ENCODE peak calls at places on chromosomes 7 and 10, in six cellular contexts. H is GM23338, F is GM23248, C is hepatocyte, S is neural progenitor cell, P is HCT116. M is an unnamed sample.

GRCh38 chr10:122632031-122632430 is 67.6 kb downstream of the C10orf120 start:
- DNase-seq in H (no peak), F (no peak), C (no peak), S (no peak), P (no peak), M (no peak)

GRCh38 chr7:142956951-142957623 is 5.1 kb downstream of the KEL start:
- DNase-seq in H (no peak), F (no peak), C (peak; percentile 77), S (no peak), P (peak; percentile 10), M (no peak)

GRCh38 chr10:77518910-77519274 is 118.7 kb downstream of the KCNMA1 start:
- DNase-seq in H (no peak), F (no peak), C (no peak), S (no peak), P (no peak), M (no peak)

GRCh38 chr7:140726304-140726703 is 29.8 kb downstream of the NDUFB2 start:
- DNase-seq in H (peak; percentile 55), F (peak; percentile 32), C (peak; percentile 10), S (peak; percentile 17), P (peak; percentile 7), M (peak; percentile 19)

GRCh38 chr10:122618461-122619165 is 58.1 kb downstream of the DMBT1 start:
- DNase-seq in H (no peak), F (no peak), C (no peak), S (no peak), P (no peak), M (no peak)

GRCh38 chr7:151233804-151234203 is 1.5 kb downstream of the CHPF2 start:
- DNase-seq in H (no peak), F (no peak), C (no peak), S (no peak), P (no peak), M (no peak)

GRCh38 chr7:16357921-16358320 is 63.4 kb downstream of the CRPPA start:
- DNase-seq in H (no peak), F (no peak), C (no peak), S (peak; percentile 11), P (no peak), M (no peak)

GRCh38 chr10:95229724-95230627 is 35.9 kb downstream of the ACSM6 start:
- DNase-seq in H (peak; percentile 89), F (peak; percentile 96), C (peak; percentile 35), S (peak; percentile 64), P (peak; percentile 78), M (no peak)

GRCh38 chr7:70749831-70750230 is 382.1 kb upstream of the GALNT17 start:
- DNase-seq in H (no peak), F (no peak), C (no peak), S (no peak), P (no peak), M (no peak)

GRCh38 chr10:73889014-73889413 is 14.7 kb upstream of the CAMK2G start:
- DNase-seq in H (no peak), F (peak; percentile 98), C (peak; percentile 45), S (no peak), P (peak; percentile 63), M (no peak)

GRCh38 chr7:77540402-77540822 is 3.3 kb downstream of the PTPN12 start:
- DNase-seq in H (no peak), F (no peak), C (no peak), S (no peak), P (no peak), M (no peak)

GRCh38 chr10:86411281-86411841 is 44.8 kb upstream of the GRID1 start:
- DNase-seq in H (no peak), F (peak; percentile 86), C (peak; percentile 60), S (no peak), P (no peak), M (peak; percentile 87)

GRCh38 chr10:73647211-73647874 is 6.1 kb upstream of the MYOZ1 start:
- DNase-seq in H (peak; percentile 98), F (peak; percentile 78), C (peak; percentile 77), S (peak; percentile 90), P (no peak), M (no peak)

GRCh38 chr7:14199336-14199735 is 209.9 kb upstream of the ETV1 start:
- DNase-seq in H (no peak), F (no peak), C (no peak), S (no peak), P (no peak), M (no peak)

GRCh38 chr7:151724920-151725584 is 151.9 kb downstream of the PRKAG2 start:
- DNase-seq in H (no peak), F (no peak), C (no peak), S (no peak), P (no peak), M (no peak)

GRCh38 chr7:157523766-157524421 is 187.1 kb downstream of the DNAJB6 start:
- DNase-seq in H (no peak), F (no peak), C (no peak), S (no peak), P (no peak), M (no peak)

GRCh38 chr7:140317597-140317996 is 80.7 kb downstream of the SLC37A3 start:
- DNase-seq in H (no peak), F (no peak), C (no peak), S (no peak), P (no peak), M (no peak)

GRCh38 chr7:148905093-148905666 is 21.1 kb upstream of the EZH2 start:
- DNase-seq in H (peak; percentile 57), F (peak; percentile 10), C (no peak), S (no peak), P (no peak), M (no peak)

GRCh38 chr10:122513053-122513452 is 47.5 kb upstream of the DMBT1 start:
- DNase-seq in H (no peak), F (no peak), C (no peak), S (no peak), P (no peak), M (no peak)

GRCh38 chr7:86961686-86962085 is 97.8 kb downstream of the ELAPOR2 start:
- DNase-seq in H (no peak), F (peak; percentile 25), C (no peak), S (no peak), P (no peak), M (no peak)

GRCh38 chr10:71729023-71729649 is 9.6 kb upstream of the C10orf105 start:
- DNase-seq in H (no peak), F (no peak), C (no peak), S (no peak), P (no peak), M (no peak)

GRCh38 chr10:6014241-6014761 is 37.0 kb upstream of the IL15RA start:
- DNase-seq in H (peak; percentile 80), F (peak; percentile 71), C (peak; percentile 58), S (peak; percentile 54), P (peak; percentile 29), M (peak; percentile 62)

GRCh38 chr7:88927-89921 is 103.1 kb upstream of the FAM20C start:
- DNase-seq in H (no peak), F (peak; percentile 97), C (peak; percentile 66), S (no peak), P (no peak), M (no peak)

GRCh38 chr10:98006266-98006665 is 24.2 kb downstream of the CRTAC1 start:
- DNase-seq in H (peak; percentile 82), F (no peak), C (peak; percentile 17), S (peak; percentile 70), P (no peak), M (no peak)

GRCh38 chr7:139931190-139932007 is 102.3 kb downstream of the TBXAS1 start:
- DNase-seq in H (no peak), F (no peak), C (no peak), S (no peak), P (no peak), M (no peak)

DNA sequence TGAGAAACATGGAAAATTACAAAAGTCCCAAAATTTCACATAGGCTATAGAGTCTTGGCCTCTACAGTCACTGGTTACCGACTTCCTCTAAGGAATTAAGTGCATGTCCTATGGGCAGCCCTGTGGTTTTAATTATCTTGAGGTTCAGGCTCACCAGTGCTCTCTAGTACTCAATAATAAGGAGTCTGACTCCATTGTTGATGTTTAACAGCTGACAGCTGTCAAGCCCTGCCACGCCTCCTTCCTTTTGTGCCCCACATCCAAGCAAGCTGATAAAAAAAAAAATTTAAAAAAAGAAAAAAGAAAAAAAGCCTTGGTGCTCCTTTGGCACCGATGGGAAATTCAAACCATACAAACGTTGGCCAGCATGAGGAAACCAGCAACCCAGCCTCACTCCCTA is 70.7 kb upstream of the CCDC71L start:
- DNase-seq in H (no peak), F (no peak), C (no peak), S (peak; percentile 10), P (no peak), M (no peak)
- H3K4me3 ChIP-seq in H (no peak overlapping the region), F (no peak overlapping the region), C (no peak overlapping the region), S (no peak overlapping the region), P (no peak overlapping the region), M (peak overlapping the region; percentile 2)

GRCh38 chr7:155377837-155378579 is 79.9 kb upstream of the EN2 start:
- DNase-seq in H (peak; percentile 57), F (peak; percentile 52), C (peak; percentile 68), S (peak; percentile 69), P (no peak), M (peak; percentile 24)
- TF ChIP-seq EZH2 in H (peak; percentile 81), F (no peak), C (peak; percentile 86), S (peak; percentile 99), P (no peak), M (no peak)

DNA sequence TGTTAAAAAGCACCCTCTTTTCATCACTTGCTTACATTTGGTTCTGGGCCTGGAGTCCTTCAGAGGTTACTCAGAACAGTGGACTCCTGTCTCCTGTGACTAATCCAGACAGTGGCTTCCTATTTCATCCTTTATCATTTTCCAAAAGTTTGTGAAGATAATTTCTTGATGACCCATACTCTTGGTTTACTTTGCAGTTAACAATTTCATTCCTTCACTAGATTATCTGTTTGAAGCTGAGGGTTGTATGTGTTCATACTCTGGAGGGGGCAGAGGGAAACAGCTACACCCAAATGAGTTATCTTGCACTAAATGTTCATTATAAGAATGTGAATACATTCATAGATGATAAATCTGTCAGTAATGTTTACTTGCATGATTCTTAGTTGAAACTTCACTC is 124.7 kb downstream of the ZNF248 start:
- DNase-seq in H (no peak), F (peak; percentile 67), C (no peak), S (no peak), P (no peak), M (no peak)
- TF ChIP-seq EZH2phosphoT487 in H (no peak), F (peak; percentile 46), C (no peak), S (no peak), P (no peak), M (no peak)

DNA sequence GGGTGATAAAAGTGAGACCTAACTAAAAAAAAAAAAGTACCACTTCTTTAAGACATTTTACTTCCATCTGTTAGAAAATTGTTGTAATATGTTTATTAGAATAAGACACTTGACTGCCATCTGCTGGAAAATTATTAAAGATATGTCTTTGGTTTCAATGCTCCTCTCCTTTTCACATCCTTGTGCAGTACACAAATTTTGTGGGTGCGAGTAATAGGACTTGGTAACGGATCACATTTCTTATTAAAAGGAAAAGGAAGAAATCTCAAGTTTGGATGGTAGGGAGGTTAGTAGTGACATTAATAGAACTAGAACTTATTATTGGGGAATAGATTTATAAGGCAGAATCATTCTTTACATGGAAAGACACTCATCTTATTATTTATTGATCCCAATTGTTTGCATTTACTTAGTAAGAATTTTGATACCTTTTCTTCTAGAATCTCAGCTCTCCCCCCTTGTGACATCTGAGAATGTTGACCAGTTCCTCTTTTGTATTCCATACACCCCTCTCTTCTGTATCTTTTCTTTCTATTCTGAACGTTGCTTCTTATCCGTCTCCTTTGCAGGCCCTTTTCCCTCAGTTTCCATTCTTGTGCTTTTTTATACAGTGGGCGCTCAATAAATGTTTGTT is 43.0 kb upstream of the RPA3 start:
- DNase-seq in H (no peak), F (peak; percentile 74), C (peak; percentile 49), S (no peak), P (peak; percentile 26), M (peak; percentile 82)
- H3K4me3 ChIP-seq in H (no peak overlapping the region), F (peak overlapping the region; percentile 85), C (no peak overlapping the region), S (no peak overlapping the region), P (no peak overlapping the region), M (peak overlapping the region; percentile 70)

GRCh38 chr7:45574521-45575500 is 643 bp downstream of the ADCY1 start:
- DNase-seq in H (peak; percentile 81), F (peak; percentile 73), C (peak; percentile 87), S (peak; percentile 94), P (no peak), M (peak; percentile 79)
- TF ChIP-seq EZH2 in H (peak; percentile 70), F (no peak), C (peak; percentile 64), S (peak; percentile 94), P (no peak), M (no peak)

M was measured in MM.1S.